ENCODE peak calls at places on chromosomes 5 and 9, in six cellular contexts. T, N, Y, X, B and S are unnamed samples.

GRCh38 chr5:141343953-141344463 is 379 bp downstream of the PCDHGA3 start:
- DNase-seq in T (no peak), N (no peak), Y (no peak), X (no peak), B (no peak), S (no peak)

GRCh38 chr9:95606951-95607350 is 90.2 kb upstream of the PTCH1 start:
- DNase-seq in T (no peak), N (no peak), Y (no peak), X (no peak), B (no peak), S (no peak)

GRCh38 chr9:5025416-5025815 is 40.3 kb downstream of the JAK2 start:
- DNase-seq in T (no peak), N (no peak), Y (no peak), X (no peak), B (peak), S (no peak)

GRCh38 chr5:52476346-52476745 is 311.4 kb upstream of the ITGA1 start:
- DNase-seq in T (no peak), N (no peak), Y (no peak), X (no peak), B (no peak), S (no peak)

GRCh38 chr9:83706703-83707517 is 848 bp downstream of the UBQLN1 start:
- DNase-seq in T (peak), N (peak), Y (no peak), X (peak), B (peak), S (peak)

GRCh38 chr5:107370569-107370968 is 300.2 kb downstream of the EFNA5 start:
- DNase-seq in T (no peak), N (no peak), Y (no peak), X (no peak), B (no peak), S (no peak)

GRCh38 chr9:123471843-123472570 is 116.0 kb downstream of the CRB2 start:
- DNase-seq in T (no peak), N (no peak), Y (no peak), X (no peak), B (no peak), S (no peak)

GRCh38 chr9:37329576-37329975 is 92.9 kb upstream of the GRHPR start:
- DNase-seq in T (no peak), N (no peak), Y (peak), X (no peak), B (peak), S (no peak)

GRCh38 chr9:129145841-129146292 is 32.2 kb downstream of the IER5L start:
- DNase-seq in T (no peak), N (peak), Y (peak), X (no peak), B (peak), S (no peak)